ENCODE peak calls at places on chromosomes 16 and 17, in four cellular contexts. G is endodermal cell, R is upper lobe of right lung, C is AG09309. O is an unnamed sample.

GRCh38 chr17:57783338-57783742 is 38.2 kb upstream of the CCDC182 start:
- DNase-seq in G (peak; percentile 100), R (peak; percentile 87), C (no peak), O (peak; percentile 59)

GRCh38 chr16:76335187-76335974 is 58.2 kb downstream of the CNTNAP4 start:
- DNase-seq in G (peak; percentile 51), R (no peak), C (no peak), O (peak; percentile 15)

GRCh38 chr16:14303182-14303618 is 232.1 kb downstream of the MRTFB start:
- DNase-seq in G (peak; percentile 54), R (no peak), C (no peak), O (peak; percentile 43)

GRCh38 chr17:48333034-48333491 is 97.0 kb downstream of the SKAP1 start:
- DNase-seq in G (no peak), R (no peak), C (no peak), O (peak; percentile 5)

GRCh38 chr16:57235128-57236092 is 9.6 kb upstream of the ARL2BP start:
- DNase-seq in G (no peak), R (no peak), C (no peak), O (peak; percentile 43)

GRCh38 chr16:84450176-84450865 is 54.1 kb downstream of the MEAK7 start:
- DNase-seq in G (peak; percentile 17), R (peak; percentile 41), C (no peak), O (no peak)

GRCh38 chr17:3886776-3887175 is 6.1 kb downstream of the CAMKK1 start:
- DNase-seq in G (no peak), R (no peak), C (no peak), O (no peak)

GRCh38 chr17:27477971-27478684 is 21.9 kb downstream of the KSR1 start:
- DNase-seq in G (no peak), R (no peak), C (no peak), O (no peak)

GRCh38 chr16:58451945-58452401 is 48.0 kb upstream of the NDRG4 start:
- DNase-seq in G (no peak), R (no peak), C (no peak), O (peak; percentile 14)

GRCh38 chr17:57902800-57903759 is 52.1 kb downstream of the CUEDC1 start:
- DNase-seq in G (no peak), R (peak; percentile 96), C (peak; percentile 62), O (peak; percentile 92)

GRCh38 chr17:41813039-41813680 is 356 bp downstream of the FKBP10 start:
- DNase-seq in G (no peak), R (no peak), C (no peak), O (peak; percentile 14)

GRCh38 chr17:42692489-42692888 is 10.2 kb downstream of the CNTNAP1 start:
- DNase-seq in G (no peak), R (no peak), C (no peak), O (no peak)

GRCh38 chr17:53336281-53336680 is 486.4 kb upstream of the KIF2B start:
- DNase-seq in G (no peak), R (no peak), C (no peak), O (no peak)

GRCh38 chr17:29037739-29038465 is 5.0 kb upstream of the PIPOX start:
- DNase-seq in G (peak; percentile 76), R (no peak), C (no peak), O (no peak)

GRCh38 chr16:4733747-4734062 is 366 bp downstream of the ANKS3 start:
- DNase-seq in G (no peak), R (no peak), C (no peak), O (no peak)

GRCh38 chr16:81738831-81739496 is 40.1 kb upstream of the PLCG2 start:
- DNase-seq in G (no peak), R (peak; percentile 83), C (no peak), O (no peak)

GRCh38 chr17:66191607-66192377 is at the start of gene CEP112:
- DNase-seq in G (peak; percentile 99), R (peak; percentile 89), C (no peak), O (peak; percentile 84)

GRCh38 chr17:20966869-20967268 is 75.9 kb downstream of the USP22 start:
- DNase-seq in G (no peak), R (peak; percentile 77), C (no peak), O (no peak)

GRCh38 chr17:21214777-21215541 is 998 bp upstream of the TMEM11 start:
- DNase-seq in G (peak; percentile 91), R (no peak), C (no peak), O (peak; percentile 53)

GRCh38 chr16:27754788-27755690 is 205.1 kb downstream of the KATNIP start:
- DNase-seq in G (no peak), R (no peak), C (no peak), O (no peak)

GRCh38 chr17:33142703-33143299 is 150.3 kb downstream of the ASIC2 start:
- DNase-seq in G (peak; percentile 90), R (no peak), C (no peak), O (no peak)

GRCh38 chr16:84593825-84594724 is 23.8 kb downstream of the COTL1 start:
- DNase-seq in G (no peak), R (peak; percentile 77), C (no peak), O (no peak)

GRCh38 chr17:11241611-11242226 is 706 bp downstream of the SHISA6 start:
- DNase-seq in G (peak; percentile 85), R (no peak), C (no peak), O (no peak)

GRCh38 chr17:67241719-67242341 is 3.2 kb downstream of the HELZ start:
- DNase-seq in G (peak; percentile 33), R (no peak), C (no peak), O (no peak)

GRCh38 chr16:17386229-17386628 is 84.5 kb downstream of the XYLT1 start:
- DNase-seq in G (no peak), R (no peak), C (no peak), O (no peak)

GRCh38 chr16:29230671-29231091 is 175.8 kb downstream of the NPIPB11 start:
- DNase-seq in G (peak; percentile 80), R (peak; percentile 63), C (no peak), O (peak; percentile 76)

GRCh38 chr16:84920333-84920732 is 91.0 kb downstream of the ZDHHC7 start:
- DNase-seq in G (no peak), R (no peak), C (no peak), O (no peak)

GRCh38 chr17:35259001-35259400 is 16.1 kb downstream of the SLFN5 start:
- DNase-seq in G (no peak), R (no peak), C (no peak), O (no peak)

GRCh38 chr17:31216053-31216751 is 80.8 kb downstream of the OMG start:
- DNase-seq in G (no peak), R (no peak), C (peak; percentile 98), O (peak; percentile 83)

GRCh38 chr17:61444075-61444474 is 8.1 kb upstream of the TBX4 start:
- DNase-seq in G (peak; percentile 45), R (no peak), C (no peak), O (no peak)

GRCh38 chr16:10405386-10405939 is 19.6 kb downstream of the ATF7IP2 start:
- DNase-seq in G (no peak), R (no peak), C (no peak), O (no peak)

GRCh38 chr16:85612191-85612800 is 826 bp upstream of the GSE1 start:
- DNase-seq in G (peak; percentile 84), R (peak; percentile 95), C (peak; percentile 66), O (peak; percentile 96)

GRCh38 chr17:46108120-46108519 is 85.1 kb downstream of the KANSL1 start:
- DNase-seq in G (no peak), R (no peak), C (no peak), O (no peak)

GRCh38 chr17:40349477-40350409 is 14.8 kb downstream of the GJD3 start:
- DNase-seq in G (peak; percentile 48), R (peak; percentile 74), C (no peak), O (no peak)

DNA sequence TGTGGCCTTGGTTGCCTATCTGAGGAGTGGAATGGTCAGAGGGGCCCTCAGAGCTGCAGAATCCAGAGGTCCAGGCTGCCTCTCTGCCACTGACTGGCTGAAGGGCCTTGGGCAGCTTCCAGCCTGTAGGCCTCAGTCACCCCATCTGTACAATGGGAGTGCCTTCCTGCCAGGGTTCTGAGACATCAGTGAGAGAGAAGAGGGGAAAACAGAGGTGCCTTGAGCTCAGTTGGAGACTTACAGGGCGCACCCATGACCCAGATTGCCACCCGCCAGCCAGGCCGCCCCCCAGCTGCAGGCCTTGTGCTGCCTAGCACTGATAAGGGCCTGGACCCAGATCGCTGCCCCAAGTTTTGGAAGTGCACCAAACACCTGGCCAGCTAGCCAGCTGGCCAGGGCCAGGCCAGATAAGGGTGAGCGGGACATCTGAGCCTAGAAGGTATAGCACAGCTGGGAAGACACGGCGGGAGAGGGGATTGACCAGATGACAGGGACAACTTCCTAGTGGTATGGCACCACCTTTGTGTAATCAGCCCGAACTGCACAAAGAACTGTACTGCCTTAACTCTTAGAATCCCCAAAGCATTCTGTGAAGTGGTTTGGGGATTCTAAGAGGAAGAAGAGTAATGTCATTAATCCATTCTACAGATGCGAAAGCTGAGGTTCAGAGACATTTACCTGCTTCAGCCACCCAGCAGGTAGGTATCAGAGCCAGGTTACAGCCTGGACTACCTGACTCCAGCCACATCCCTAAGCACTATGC is 1.4 kb downstream of the SLC4A1 start:
- DNase-seq in G (no peak), R (no peak), C (no peak), O (no peak)
- TF ChIP-seq CTCF in G (no peak), R (no peak), C (no peak), O (no peak)

GRCh38 chr16:73232555-73233422 is 184.9 kb upstream of the ZFHX3 start:
- DNase-seq in G (peak; percentile 63), R (no peak), C (peak; percentile 74), O (peak; percentile 68)
- H3K4me3 ChIP-seq in G (no peak overlapping the region), R (peak overlapping the region; percentile 10), C (peak overlapping the region; percentile 37), O (peak overlapping the region; percentile 34)

DNA sequence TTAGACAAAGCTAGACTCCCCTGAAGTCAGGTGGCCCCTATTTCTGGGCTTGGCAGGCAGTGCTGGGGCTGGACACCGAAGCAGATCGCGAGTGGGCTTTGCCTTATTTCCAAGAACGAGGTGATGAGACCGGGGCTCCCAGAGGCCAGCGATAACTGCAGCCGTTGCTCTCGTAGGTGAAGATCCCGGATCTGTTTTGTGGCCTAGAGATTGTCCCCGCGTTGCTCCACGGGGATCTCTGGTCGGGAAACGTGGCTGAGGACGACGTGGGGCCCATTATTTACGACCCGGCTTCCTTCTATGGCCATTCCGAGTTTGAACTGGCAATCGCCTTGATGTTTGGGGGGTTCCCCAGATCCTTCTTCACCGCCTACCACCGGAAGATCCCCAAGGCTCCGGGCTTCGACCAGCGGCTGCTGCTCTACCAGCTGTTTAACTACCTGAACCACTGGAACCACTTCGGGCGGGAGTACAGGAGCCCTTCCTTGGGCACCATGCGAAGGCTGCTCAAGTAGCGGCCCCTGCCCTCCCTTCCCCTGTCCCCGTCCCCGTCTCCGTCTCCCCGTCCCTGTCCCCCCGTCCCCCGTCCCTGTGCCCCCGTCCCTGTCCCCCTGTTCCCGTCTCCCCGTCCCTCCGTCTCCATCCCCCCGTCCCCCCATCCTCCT is 1.5 kb upstream of the TBCD start:
- DNase-seq in G (peak; percentile 81), R (no peak), C (no peak), O (no peak)
- TF ChIP-seq CTCF in G (no peak), R (no peak), C (no peak), O (no peak)

DNA sequence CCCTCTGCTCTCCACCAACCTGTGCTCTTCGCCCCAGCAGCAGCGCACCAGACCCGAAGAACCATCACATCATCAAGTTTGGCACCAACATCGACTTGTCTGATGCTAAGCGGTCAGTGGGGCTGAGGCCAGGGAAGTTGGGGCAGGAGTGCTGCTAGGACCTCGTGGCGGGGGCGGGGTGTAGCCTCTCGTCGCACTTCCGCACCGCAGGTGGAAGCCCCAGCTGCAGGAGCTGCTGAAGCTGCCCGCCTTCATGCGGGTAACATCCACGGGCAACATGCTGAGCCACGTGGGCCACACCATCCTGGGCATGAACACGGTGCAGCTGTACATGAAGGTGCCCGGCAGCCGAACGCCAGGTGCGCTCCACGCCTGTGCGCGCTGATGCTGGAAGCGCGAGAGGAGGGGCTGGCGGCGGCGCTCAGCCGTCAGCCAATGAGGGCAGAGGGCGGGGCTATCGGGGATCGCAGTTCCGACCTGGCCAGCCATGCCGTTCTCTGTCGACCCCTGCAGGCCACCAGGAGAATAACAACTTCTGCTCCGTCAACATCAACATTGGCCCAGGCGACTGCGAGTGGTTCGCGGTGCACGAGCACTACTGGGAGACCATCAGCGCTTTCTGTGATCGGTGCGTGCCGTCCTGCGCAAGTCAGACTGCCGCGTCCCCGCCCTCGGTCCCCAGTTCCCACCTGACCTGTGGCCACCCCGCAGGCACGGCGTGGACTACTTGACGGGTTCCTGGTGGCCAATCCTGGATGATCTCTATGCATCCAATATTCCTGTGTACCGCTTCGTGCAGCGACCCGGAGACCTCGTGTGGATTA is 3.2 kb upstream of the TMEM88 start:
- DNase-seq in G (peak; percentile 99), R (peak; percentile 96), C (no peak), O (peak; percentile 94)
- H3K4me3 ChIP-seq in G (no peak overlapping the region), R (peak overlapping the region; percentile 22), C (no peak overlapping the region), O (no peak overlapping the region)

O was measured in foreskin fibroblast.